ENCODE peak calls at places on chromosomes 4 and X, in four cellular contexts. M is WTC11, Q is HepG2, B is K562. L is an unnamed sample.

GRCh38 chr4:39587881-39588280 is 50.8 kb downstream of the SMIM14 start:
- DNase-seq in M (no peak), Q (no peak), B (no peak), L (no peak)

GRCh38 chrX:40773809-40774208 is 38.5 kb upstream of the MED14 start:
- DNase-seq in Q (no peak), B (no peak), M (no peak), L (no peak)

GRCh38 chr4:185222598-185222997 is 13.2 kb downstream of the SNX25 start:
- DNase-seq in B (no peak), Q (no peak), M (no peak), L (no peak)

GRCh38 chr4:33715996-33716395 is 2528.3 kb downstream of the ARAP2 start:
- DNase-seq in B (no peak), M (no peak), Q (no peak), L (no peak)

GRCh38 chr4:3638080-3638715 is 106.0 kb upstream of the LRPAP1 start:
- DNase-seq in Q (no peak), B (no peak), M (no peak), L (no peak)

GRCh38 chrX:50448565-50448964 is 22.1 kb downstream of the DGKK start:
- DNase-seq in Q (peak), M (peak), B (peak), L (peak)

GRCh38 chrX:72029473-72030411 is 102.0 kb downstream of the RTL5 start:
- DNase-seq in B (no peak), Q (peak), M (no peak), L (no peak)

GRCh38 chrX:45807572-45808425 is 607.1 kb upstream of the DIPK2B start:
- DNase-seq in Q (no peak), M (no peak), B (no peak), L (no peak)

GRCh38 chrX:87525771-87526229 is 8.2 kb downstream of the KLHL4 start:
- DNase-seq in Q (no peak), M (no peak), B (peak), L (no peak)

GRCh38 chr4:144710526-144710912 is 64.6 kb downstream of the HHIP start:
- DNase-seq in M (no peak), B (no peak), Q (no peak), L (no peak)

GRCh38 chr4:118682928-118683327 is 2.3 kb upstream of the METTL14 start:
- DNase-seq in B (peak), M (no peak), Q (peak), L (peak)

GRCh38 chr4:168509786-168510185 is 12.9 kb downstream of the PALLD start:
- DNase-seq in B (no peak), M (no peak), Q (no peak), L (no peak)

GRCh38 chr4:16284050-16284449 is 57.8 kb upstream of the TAPT1 start:
- DNase-seq in B (no peak), M (no peak), Q (no peak), L (no peak)

GRCh38 chr4:90572996-90573395 is 445.8 kb downstream of the CCSER1 start:
- DNase-seq in B (no peak), Q (no peak), M (no peak), L (no peak)

GRCh38 chr4:38529189-38530115 is 134.5 kb upstream of the KLF3 start:
- DNase-seq in M (no peak), Q (no peak), B (peak), L (no peak)

GRCh38 chr4:174681723-174682300 is 147.2 kb downstream of the GLRA3 start:
- DNase-seq in B (peak), M (no peak), Q (no peak), L (no peak)

GRCh38 chrX:14832151-14832550 is 40.7 kb downstream of the FANCB start:
- DNase-seq in M (no peak), B (no peak), Q (no peak), L (no peak)

GRCh38 chrX:109774706-109775105 is 41.6 kb upstream of the ACSL4 start:
- DNase-seq in Q (peak), M (no peak), B (peak), L (no peak)

GRCh38 chr4:169810325-169811323 is 52.9 kb upstream of the HPF1 start:
- DNase-seq in Q (peak), B (peak), M (no peak), L (peak)

GRCh38 chr4:22072726-22073125 is 124.2 kb upstream of the KCNIP4 start:
- DNase-seq in M (no peak), B (no peak), Q (no peak), L (no peak)

GRCh38 chr4:7044415-7044930 is 1.3 kb downstream of the TADA2B start:
- DNase-seq in B (no peak), M (no peak), Q (no peak), L (no peak)

GRCh38 chr4:67809502-67809901 is 55.3 kb upstream of the GNRHR start:
- DNase-seq in B (no peak), Q (peak), M (peak), L (no peak)

GRCh38 chr4:140595065-140595464 is 26.3 kb upstream of the UCP1 start:
- DNase-seq in B (no peak), M (peak), Q (peak), L (peak)

GRCh38 chr4:185282968-185283367 is 73.6 kb downstream of the SNX25 start:
- DNase-seq in Q (no peak), M (no peak), B (no peak), L (no peak)

GRCh38 chr4:140152760-140153418 is 1.1 kb downstream of the MAML3 start:
- DNase-seq in M (peak), B (peak), Q (no peak), L (peak)

GRCh38 chrX:2272337-2272736 is 228.4 kb downstream of the DHRSX start:
- DNase-seq in Q (no peak), B (no peak), M (no peak), L (no peak)

GRCh38 chrX:27222661-27223060 is 240.5 kb downstream of the PPP4R3C start:
- DNase-seq in Q (no peak), M (no peak), B (no peak), L (no peak)

GRCh38 chrX:2708016-2708415 is 16.9 kb downstream of the CD99 start:
- DNase-seq in B (no peak), M (no peak), Q (no peak), L (no peak)

GRCh38 chr4:37434469-37434868 is 189.9 kb downstream of the NWD2 start:
- DNase-seq in Q (no peak), M (no peak), B (no peak), L (no peak)

GRCh38 chr4:10075158-10075863 is 41.3 kb downstream of the WDR1 start:
- DNase-seq in M (peak), Q (no peak), B (peak), L (no peak)

GRCh38 chr4:52201705-52202104 is 150.6 kb downstream of the SPATA18 start:
- DNase-seq in B (no peak), M (no peak), Q (no peak), L (no peak)

GRCh38 chrX:100635040-100635439 is 1.6 kb downstream of the TSPAN6 start:
- DNase-seq in B (no peak), M (no peak), Q (no peak), L (no peak)

DNA sequence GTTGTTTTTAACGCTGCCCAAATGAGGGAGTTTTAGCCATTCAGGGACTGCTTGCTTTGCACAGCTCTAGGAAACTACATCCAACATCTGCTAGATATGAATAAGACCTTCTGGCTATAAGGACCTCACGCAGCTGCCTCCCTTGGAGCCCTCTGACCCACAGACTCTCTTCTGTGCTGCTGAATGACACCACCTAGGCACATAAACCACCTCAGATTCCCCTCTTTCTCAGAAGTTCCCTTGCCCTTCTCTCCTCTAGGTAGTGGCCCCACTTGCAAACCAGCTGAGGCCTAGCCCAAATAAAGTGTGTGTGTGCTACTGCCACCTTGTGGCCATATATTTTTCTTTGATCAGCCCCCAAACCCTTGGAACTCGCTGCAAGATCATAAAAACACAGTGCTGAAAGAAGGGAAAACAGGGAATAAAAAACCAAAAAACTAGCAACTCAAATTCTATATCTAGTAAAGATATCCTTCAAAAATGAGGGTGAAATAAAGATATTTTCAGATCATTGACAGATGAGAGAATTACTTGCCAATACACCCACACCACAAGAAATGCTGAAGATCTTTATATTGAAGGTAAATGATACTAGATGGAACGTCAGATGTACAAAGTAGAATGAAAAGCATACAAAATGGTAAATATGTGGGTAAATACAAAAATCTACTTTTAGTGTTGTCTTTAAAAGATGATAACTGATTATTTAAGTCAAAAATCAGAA is 265.9 kb downstream of the ADAMTS3 start:
- DNase-seq in B (peak), Q (peak), M (peak), L (peak)
- TF ChIP-seq ELF4 in B (no peak), Q (no peak), M (no peak), L (no peak)

GRCh38 chr4:102543030-102543505 is 41.9 kb downstream of the NFKB1 start:
- DNase-seq in Q (no peak), B (no peak), M (no peak), L (no peak)

GRCh38 chr4:102546635-102547034 is 45.5 kb downstream of the NFKB1 start:
- DNase-seq in B (no peak), M (no peak), Q (no peak), L (no peak)

GRCh38 chr4:102541708-102542107 is 40.5 kb downstream of the NFKB1 start:
- DNase-seq in M (peak), Q (no peak), B (no peak), L (no peak)

GRCh38 chr4:102547973-102548372 is 46.8 kb downstream of the NFKB1 start:
- DNase-seq in M (no peak), Q (no peak), B (no peak), L (no peak)

GRCh38 chr4:102543529-102543928 is 42.4 kb downstream of the NFKB1 start:
- DNase-seq in B (no peak), M (no peak), Q (no peak), L (no peak)
- TF ChIP-seq ELF4 in B (no peak), M (no peak), Q (no peak), L (no peak)

DNA sequence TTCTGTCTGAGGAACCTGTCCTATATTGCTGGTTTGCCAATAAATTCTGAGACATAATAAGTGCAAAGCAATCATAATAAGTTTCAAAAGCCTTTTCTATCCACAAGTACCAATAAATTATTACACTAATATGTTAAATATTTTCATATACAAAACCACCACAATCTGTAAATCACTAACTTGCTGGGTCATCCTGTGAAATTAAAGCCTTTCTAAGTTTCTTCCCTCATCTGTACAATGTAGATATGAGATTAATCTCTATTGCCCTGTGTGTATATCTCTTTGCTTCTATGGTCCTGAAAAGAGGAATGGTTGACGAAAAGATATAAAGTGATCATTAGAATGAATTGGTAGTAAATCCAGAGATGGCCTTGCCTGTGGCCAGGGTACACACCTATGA is 231.6 kb downstream of the NR3C2 start:
- DNase-seq in B (no peak), Q (no peak), M (no peak), L (no peak)
- TF ChIP-seq ELF4 in B (no peak), Q (no peak), M (no peak), L (no peak)

GRCh38 chr4:89482248-89482647 is 174.6 kb upstream of the GPRIN3 start:
- DNase-seq in B (peak), Q (peak), M (peak), L (peak)
- TF ChIP-seq ELF4 in B (no peak), Q (no peak), M (no peak), L (no peak)

GRCh38 chr4:8156617-8157016 is 2.0 kb downstream of the ABLIM2 start:
- DNase-seq in M (no peak), Q (peak), B (no peak), L (no peak)

GRCh38 chr4:8152865-8153257 is 5.8 kb downstream of the ABLIM2 start:
- DNase-seq in Q (no peak), B (no peak), M (no peak), L (no peak)

GRCh38 chr4:8155660-8156421 is 2.8 kb downstream of the ABLIM2 start:
- DNase-seq in Q (no peak), B (no peak), M (no peak), L (no peak)

GRCh38 chr4:8153441-8153840 is 5.2 kb downstream of the ABLIM2 start:
- DNase-seq in B (no peak), M (no peak), Q (no peak), L (no peak)

DNA sequence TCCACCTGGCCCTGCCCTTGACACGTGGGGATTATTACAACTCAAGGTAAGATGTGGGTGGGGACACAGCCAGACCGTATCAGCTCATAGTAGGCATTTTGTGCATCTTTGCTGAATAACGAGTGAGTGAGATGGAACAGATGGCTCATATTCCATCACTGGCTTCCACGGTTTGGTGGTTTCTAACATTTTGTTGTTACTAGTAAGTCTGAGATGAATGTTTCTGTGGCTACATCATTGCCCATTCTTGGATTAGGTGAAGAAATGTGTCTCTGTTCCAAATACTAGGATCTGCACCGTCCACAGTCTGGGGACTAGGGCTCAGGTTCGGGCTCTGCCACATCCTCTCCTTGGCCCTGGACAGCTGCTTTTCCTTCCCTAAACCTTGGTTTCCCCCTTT is 3.6 kb downstream of the ABLIM2 start:
- DNase-seq in B (no peak), Q (no peak), M (no peak), L (no peak)
- TF ChIP-seq ELF4 in B (no peak), Q (no peak), M (no peak), L (no peak)

GRCh38 chr4:73978886-73979285 is 2.9 kb downstream of the PF4 start:
- DNase-seq in Q (no peak), M (no peak), B (no peak), L (no peak)
- TF ChIP-seq ELF4 in Q (no peak), M (no peak), B (no peak), L (no peak)

DNA sequence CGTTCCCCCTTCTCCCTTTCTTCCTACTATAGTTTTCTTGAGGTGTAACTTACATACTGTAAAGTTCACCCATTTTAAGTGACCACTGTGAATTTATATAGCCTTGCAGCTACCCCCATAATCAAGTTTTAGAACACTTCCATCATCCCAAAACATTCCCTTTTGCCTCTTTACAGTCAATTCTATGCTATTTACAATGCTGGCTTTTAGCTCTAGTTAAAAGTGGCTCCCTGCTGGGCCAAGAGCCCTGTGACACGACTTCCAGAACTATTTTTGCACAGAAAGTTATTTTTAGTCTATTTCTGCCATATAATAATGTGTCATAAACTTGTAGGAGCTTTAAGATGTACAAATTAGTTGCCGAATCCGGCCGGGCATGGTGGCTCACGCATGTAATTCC is 26.9 kb downstream of the MAP7D2 start:
- DNase-seq in M (no peak), B (no peak), Q (no peak), L (no peak)
- TF ChIP-seq ELF4 in M (no peak), B (no peak), Q (no peak), L (no peak)

GRCh38 chr4:5753766-5754528 is 42.9 kb downstream of the EVC start:
- DNase-seq in M (no peak), Q (no peak), B (no peak), L (no peak)

GRCh38 chr4:5753366-5753765 is 42.4 kb downstream of the EVC start:
- DNase-seq in Q (no peak), M (no peak), B (no peak), L (no peak)

GRCh38 chr4:5751073-5751917 is 40.3 kb downstream of the EVC start:
- DNase-seq in Q (no peak), B (peak), M (no peak), L (no peak)

GRCh38 chr4:5752803-5753184 is 41.8 kb downstream of the EVC start:
- DNase-seq in Q (no peak), M (no peak), B (no peak), L (no peak)

GRCh38 chr4:5751918-5752802 is 41.2 kb downstream of the EVC start:
- DNase-seq in Q (no peak), M (peak), B (no peak), L (no peak)
- TF ChIP-seq ELF4 in Q (no peak), M (no peak), B (no peak), L (no peak)

GRCh38 chr4:53967971-53968370 is 96.4 kb downstream of the CHIC2 start:
- DNase-seq in M (no peak), B (no peak), Q (no peak), L (no peak)
- TF ChIP-seq ELF4 in M (no peak), B (no peak), Q (no peak), L (no peak)

L was measured in HEK293T.